ENCODE peak calls at places on chromosomes 13 and 19, in six cellular contexts. L is endodermal cell; M is tibial nerve; F is naive thymus-derived CD4-positive, alpha-beta T cell; A is ascending aorta; O is uterus. E is an unnamed sample.

GRCh38 chr13:110841406-110841805 is 73.5 kb downstream of the ANKRD10 start:
- DNase-seq in F (no peak), L (peak; percentile 5), A (no peak), O (no peak), M (no peak), E (no peak)

GRCh38 chr19:58328999-58329398 is 2.2 kb downstream of the ZSCAN22 start:
- DNase-seq in A (no peak), L (peak; percentile 92), O (no peak), F (no peak), M (no peak), E (no peak)

GRCh38 chr13:89951341-89951740 is 1396.1 kb upstream of the MIR17HG start:
- DNase-seq in L (no peak), O (no peak), F (no peak), A (no peak), M (no peak), E (no peak)

GRCh38 chr19:41457241-41457640 is 14.3 kb downstream of the ERICH4 start:
- DNase-seq in L (no peak), M (no peak), F (peak; percentile 34), O (no peak), A (no peak), E (no peak)

GRCh38 chr19:38309615-38310278 is 5.7 kb downstream of the C19orf33 start:
- DNase-seq in A (no peak), M (no peak), F (no peak), O (no peak), L (no peak), E (no peak)

GRCh38 chr13:99307247-99307646 is at the start of gene GPR183:
- DNase-seq in A (no peak), O (no peak), L (no peak), F (peak; percentile 78), M (no peak), E (no peak)

GRCh38 chr19:50778906-50779430 is 8.7 kb downstream of the GPR32 start:
- DNase-seq in A (no peak), O (no peak), M (no peak), L (no peak), F (no peak), E (no peak)

GRCh38 chr13:113442354-113442984 is 10.8 kb downstream of the ADPRHL1 start:
- DNase-seq in A (no peak), O (no peak), F (no peak), L (no peak), M (no peak), E (no peak)

GRCh38 chr13:80342541-80343371 is 1.8 kb upstream of the SPRY2 start:
- DNase-seq in M (peak; percentile 77), O (peak; percentile 85), L (peak; percentile 96), F (peak; percentile 65), A (peak; percentile 92), E (peak; percentile 89)

GRCh38 chr13:27097691-27098090 is 73.9 kb downstream of the USP12 start:
- DNase-seq in F (no peak), A (no peak), M (no peak), L (no peak), O (no peak), E (no peak)

GRCh38 chr19:41411682-41412265 is 14.2 kb downstream of the BCKDHA start:
- DNase-seq in M (no peak), F (no peak), A (no peak), O (no peak), L (no peak), E (peak; percentile 62)

GRCh38 chr19:55255618-55256423 is 3.0 kb downstream of the PPP6R1 start:
- DNase-seq in L (no peak), F (peak; percentile 25), M (no peak), O (no peak), A (no peak), E (peak; percentile 46)

GRCh38 chr19:6475321-6476108 is 6.1 kb downstream of the DENND1C start:
- DNase-seq in A (no peak), L (peak; percentile 87), F (no peak), O (no peak), M (no peak), E (no peak)

GRCh38 chr13:36829753-36830152 is 10.7 kb downstream of the RFXAP start:
- DNase-seq in O (no peak), L (no peak), F (no peak), A (no peak), M (no peak), E (no peak)

GRCh38 chr13:98890186-98890585 is 87.7 kb downstream of the DOCK9 start:
- DNase-seq in O (peak; percentile 62), M (peak; percentile 22), F (no peak), L (no peak), A (no peak), E (no peak)

GRCh38 chr19:10961763-10962536 is 1.1 kb downstream of the SMARCA4 start:
- DNase-seq in L (no peak), O (no peak), A (no peak), M (no peak), F (peak; percentile 19), E (no peak)

GRCh38 chr13:99870541-99870940 is 101.0 kb downstream of the ZIC5 start:
- DNase-seq in O (no peak), F (no peak), L (no peak), M (no peak), A (no peak), E (no peak)

GRCh38 chr13:57212989-57213388 is 46.0 kb downstream of the PRR20E start:
- DNase-seq in O (no peak), A (no peak), L (no peak), M (no peak), F (no peak), E (no peak)

GRCh38 chr13:112984954-112985802 is 16.2 kb downstream of the MCF2L start:
- DNase-seq in O (no peak), L (no peak), M (no peak), F (no peak), A (no peak), E (no peak)

GRCh38 chr13:44298314-44298713 is 75.3 kb upstream of the SERP2 start:
- DNase-seq in M (no peak), F (no peak), A (no peak), L (no peak), O (no peak), E (no peak)
- H3K4me1 ChIP-seq in M (peaks cover 24% of the 10 kb centered on the region), F (no peaks in the 10 kb centered on the region), A (peaks cover 21% of the 10 kb centered on the region), L (no peaks in the 10 kb centered on the region), O (peaks cover 11% of the 10 kb centered on the region), E (peaks cover 67% of the 10 kb centered on the region)

GRCh38 chr19:45505151-45505995 is 1.9 kb upstream of the VASP start:
- DNase-seq in F (no peak), L (no peak), O (no peak), A (no peak), M (no peak), E (no peak)
- H3K4me3 ChIP-seq in F (no peak overlapping the region), L (no peak overlapping the region), O (no peak overlapping the region), A (no peak overlapping the region), M (no peak overlapping the region), E (no peak overlapping the region)

GRCh38 chr19:49592486-49593232 is 1.7 kb downstream of the PRR12 start:
- DNase-seq in M (no peak), L (peak; percentile 83), O (no peak), A (no peak), F (no peak), E (no peak)
- H3K27ac ChIP-seq in M (peak overlapping the region; percentile 95), L (peak overlapping the region; percentile 72), O (peak overlapping the region; percentile 94), A (peak overlapping the region; percentile 82), F (peak overlapping the region; percentile 86), E (peak overlapping the region; percentile 93)

GRCh38 chr19:19171821-19172532 is 1.9 kb upstream of the MEF2B start:
- DNase-seq in F (no peak), L (no peak), O (no peak), A (no peak), M (no peak), E (peak; percentile 62)
- H3K4me1 ChIP-seq in F (no peaks in the 10 kb centered on the region), L (no peaks in the 10 kb centered on the region), O (peaks cover 6% of the 10 kb centered on the region), A (no peaks in the 10 kb centered on the region), M (peaks cover 21% of the 10 kb centered on the region), E (peaks cover 19% of the 10 kb centered on the region)

DNA sequence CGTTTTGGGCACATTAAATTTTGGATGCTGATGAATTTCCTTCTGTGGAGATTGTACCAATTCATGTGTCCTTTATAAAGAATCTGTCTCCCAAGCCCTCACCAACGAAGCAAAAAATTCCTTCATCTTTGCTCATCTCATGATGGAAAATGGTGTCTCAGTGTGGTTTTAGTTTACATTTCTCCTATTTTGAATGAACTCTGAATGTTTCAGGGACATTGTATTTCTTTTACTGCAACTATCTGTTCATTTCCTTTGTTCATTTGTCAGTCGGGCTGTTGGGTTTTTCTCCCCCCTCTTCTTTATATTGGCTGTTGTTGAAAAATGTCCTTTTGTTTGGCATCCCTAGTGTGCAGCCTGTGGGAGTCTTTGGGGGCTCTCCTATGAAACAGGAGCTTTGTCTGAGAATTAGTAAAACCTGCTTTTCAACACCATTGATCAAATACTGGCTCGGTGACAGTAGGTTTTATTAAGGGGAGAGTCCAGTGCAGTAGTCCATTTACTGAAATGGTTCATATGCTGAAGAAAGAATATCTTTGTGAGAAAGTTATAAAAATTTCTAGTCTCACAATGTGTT is 91.3 kb upstream of the C1QTNF9B start:
- DNase-seq in L (no peak), O (no peak), A (no peak), F (no peak), M (no peak), E (no peak)
- H3K4me3 ChIP-seq in L (no peak overlapping the region), O (no peak overlapping the region), A (no peak overlapping the region), F (no peak overlapping the region), M (no peak overlapping the region), E (no peak overlapping the region)

DNA sequence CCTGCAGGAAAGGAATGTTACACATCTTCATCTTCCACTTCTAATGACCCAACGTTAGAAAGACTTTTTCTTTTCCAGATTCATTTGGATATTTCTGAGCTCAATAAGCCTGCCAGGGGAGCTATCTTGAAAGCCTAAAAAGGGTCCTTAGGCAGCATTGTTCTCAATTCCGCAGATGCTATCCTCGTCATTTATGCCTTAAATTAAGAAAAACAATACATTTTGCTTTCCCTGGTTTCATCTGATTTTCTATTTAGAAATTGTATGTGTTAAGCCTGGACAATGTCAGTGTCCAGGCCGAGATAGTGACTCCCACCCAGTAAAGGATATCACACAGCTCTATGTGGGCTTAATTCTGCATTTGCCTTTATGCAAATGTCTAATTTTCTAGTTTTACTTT is 721.3 kb downstream of the DIAPH3 start:
- DNase-seq in A (no peak), O (no peak), L (no peak), M (no peak), F (no peak), E (no peak)
- H3K27ac ChIP-seq in A (no peak overlapping the region), O (no peak overlapping the region), L (no peak overlapping the region), M (no peak overlapping the region), F (no peak overlapping the region), E (no peak overlapping the region)

DNA sequence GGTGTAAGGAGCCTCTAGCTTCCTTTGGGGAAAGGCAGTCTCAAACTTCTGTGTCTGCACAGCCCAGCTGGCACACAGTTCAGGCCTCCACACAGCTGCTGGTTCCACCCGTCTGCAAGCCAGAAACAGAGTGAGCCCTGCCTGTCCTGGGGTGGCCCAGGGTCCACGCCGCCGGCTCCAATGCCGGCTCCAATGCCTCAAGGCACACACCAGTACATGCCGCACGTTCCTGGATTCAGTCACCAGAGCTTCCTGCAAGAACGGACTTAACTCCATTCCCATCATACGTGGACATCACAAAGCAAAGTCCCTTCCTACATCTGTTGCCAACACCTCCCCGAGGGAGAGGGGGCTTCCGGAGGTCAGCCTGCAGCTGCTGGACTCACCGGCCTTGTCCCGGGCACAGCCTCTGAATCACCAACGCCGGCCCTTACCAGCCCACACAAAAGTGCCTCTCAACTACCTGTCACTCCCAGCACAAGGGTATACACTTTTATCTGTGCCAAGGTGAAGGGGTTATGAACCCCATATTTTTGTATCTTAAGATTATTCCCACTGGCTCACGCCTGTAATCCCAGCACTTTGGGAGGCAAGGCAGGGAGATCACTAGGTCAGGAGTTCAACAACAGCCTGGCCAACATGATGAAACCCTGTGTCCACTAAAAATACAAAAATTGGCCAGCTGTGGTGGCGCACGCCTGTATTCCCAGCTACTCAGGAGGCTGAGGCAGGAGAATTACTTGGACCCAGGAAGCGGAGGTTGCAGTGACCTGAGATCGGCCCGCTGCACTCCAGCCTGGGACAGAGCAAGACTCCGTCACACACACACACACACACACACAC is 8.4 kb downstream of the SH3GL1 start:
- DNase-seq in F (no peak), L (no peak), O (no peak), M (no peak), A (peak; percentile 73), E (peak; percentile 82)
- H3K4me1 ChIP-seq in F (peaks cover 11% of the 10 kb centered on the region), L (peaks cover 27% of the 10 kb centered on the region), O (peaks cover 35% of the 10 kb centered on the region), M (peaks cover 96% of the 10 kb centered on the region), A (peaks cover 35% of the 10 kb centered on the region), E (peaks cover 73% of the 10 kb centered on the region)

E was measured in psoas muscle.